ENCODE peak calls at places on chromosomes 7 and 10, in seven cellular contexts. L is mesendoderm, E is colonic mucosa, K is HCT116, O is neural progenitor cell, S is neuronal stem cell, V is MM.1S. T is an unnamed sample.

GRCh38 chr7:18352339-18353255 is 143.0 kb upstream of the HDAC9 start:
- DNase-seq in L (peak; percentile 61), E (peak; percentile 32), K (peak; percentile 35), O (peak; percentile 65), S (peak; percentile 24), V (peak; percentile 65), T (peak; percentile 83)

GRCh38 chr10:63114031-63114814 is 18.9 kb upstream of the NRBF2 start:
- DNase-seq in L (no peak), E (peak; percentile 37), K (no peak), O (no peak), S (no peak), V (no peak), T (peak; percentile 94)

GRCh38 chr7:22563115-22563514 is 63.1 kb upstream of the STEAP1B start:
- DNase-seq in L (no peak), E (no peak), K (no peak), O (peak; percentile 38), S (no peak), V (peak; percentile 76), T (no peak)

GRCh38 chr7:36906448-36906847 is 182.2 kb upstream of the AOAH start:
- DNase-seq in L (no peak), E (no peak), K (no peak), O (no peak), S (no peak), V (no peak), T (no peak)

GRCh38 chr10:76868088-76868949 is 769.3 kb downstream of the KCNMA1 start:
- DNase-seq in L (no peak), E (no peak), K (no peak), O (no peak), S (no peak), V (no peak), T (peak; percentile 71)

GRCh38 chr10:91349381-91349780 is 60.8 kb upstream of the HECTD2 start:
- DNase-seq in L (peak; percentile 86), E (no peak), K (no peak), O (no peak), S (no peak), V (no peak), T (peak; percentile 93)

GRCh38 chr7:104978460-104978859 is 35.5 kb upstream of the KMT2E start:
- DNase-seq in L (no peak), E (no peak), K (no peak), O (no peak), S (no peak), V (no peak), T (no peak)

GRCh38 chr10:78529262-78529661 is 495.6 kb downstream of the RPS24 start:
- DNase-seq in L (no peak), E (no peak), K (no peak), O (no peak), S (no peak), V (no peak), T (no peak)

DNA sequence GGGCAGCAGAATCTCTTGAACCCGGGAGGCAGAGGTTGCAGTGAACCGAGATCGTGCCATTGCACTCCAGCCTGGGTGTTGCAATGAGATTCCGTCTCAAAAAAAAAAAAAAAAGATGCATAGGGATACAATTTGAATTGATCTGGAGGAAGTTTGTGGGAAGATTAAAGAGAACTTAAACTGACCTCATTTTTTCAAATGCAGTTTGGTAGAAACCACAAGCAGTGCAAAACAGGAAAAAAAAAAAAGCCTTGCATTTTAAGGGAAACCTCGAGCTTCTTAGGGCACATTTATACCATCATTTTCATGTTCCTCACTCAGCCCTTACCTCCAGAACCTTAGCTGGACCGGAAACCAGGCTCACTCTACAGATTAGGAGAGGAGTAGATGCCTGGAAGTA is 2.8 kb downstream of the KCTD7 start:
- DNase-seq in L (no peak), E (no peak), K (no peak), O (no peak), S (no peak), V (peak; percentile 39), T (no peak)
- H3K9ac ChIP-seq in L (no peak overlapping the region), E (no peak overlapping the region), K (no peak overlapping the region), O (no peak overlapping the region), S (no peak overlapping the region), V (peak overlapping the region; percentile 12), T (no peak overlapping the region)

DNA sequence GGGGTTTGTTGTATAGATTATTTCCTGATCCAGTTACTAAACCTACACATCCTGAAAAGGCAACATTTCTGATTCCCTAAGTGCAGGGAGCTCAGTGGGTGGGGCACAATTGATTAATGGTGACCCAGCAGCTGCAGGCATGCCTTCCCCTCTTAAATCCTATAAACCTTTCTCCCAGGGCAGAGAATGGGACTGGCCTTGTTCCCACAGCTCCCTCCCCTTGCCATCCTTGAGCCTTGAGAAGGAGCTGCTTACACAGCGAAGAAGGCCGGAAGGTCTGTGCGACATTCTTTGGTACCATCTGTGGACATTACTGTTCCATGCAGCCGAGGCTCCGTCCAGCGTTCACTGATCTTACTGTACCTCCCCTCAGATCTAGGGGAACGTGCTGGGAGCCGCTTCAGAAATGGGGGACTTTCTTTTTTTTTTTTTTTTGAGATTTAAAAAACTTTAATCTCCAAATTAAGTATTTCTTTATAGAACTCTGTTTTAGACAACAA is 14.3 kb downstream of the KLF6 start:
- DNase-seq in L (peak; percentile 23), E (no peak), K (no peak), O (peak; percentile 73), S (no peak), V (no peak), T (no peak)
- H3K27ac ChIP-seq in L (no peak overlapping the region), E (no peak overlapping the region), K (no peak overlapping the region), O (no peak overlapping the region), S (no peak overlapping the region), V (no peak overlapping the region), T (no peak overlapping the region)

GRCh38 chr7:99210265-99210970 is 2.5 kb upstream of the KPNA7 start:
- DNase-seq in L (no peak), E (no peak), K (no peak), O (no peak), S (no peak), V (no peak), T (peak; percentile 46)

GRCh38 chr7:99209781-99210180 is 1.9 kb upstream of the KPNA7 start:
- DNase-seq in L (no peak), E (no peak), K (no peak), O (no peak), S (no peak), V (no peak), T (no peak)

GRCh38 chr7:99211241-99211602 is 3.3 kb upstream of the KPNA7 start:
- DNase-seq in L (no peak), E (no peak), K (no peak), O (no peak), S (no peak), V (no peak), T (no peak)
- H3K9ac ChIP-seq in L (no peak overlapping the region), E (peak overlapping the region; percentile 74), K (no peak overlapping the region), O (no peak overlapping the region), S (no peak overlapping the region), V (no peak overlapping the region), T (no peak overlapping the region)

GRCh38 chr10:31586708-31587107 is 267.7 kb downstream of the ZEB1 start:
- DNase-seq in L (no peak), E (no peak), K (no peak), O (no peak), S (no peak), V (no peak), T (no peak)
- H3K27ac ChIP-seq in L (no peak overlapping the region), E (no peak overlapping the region), K (no peak overlapping the region), O (no peak overlapping the region), S (no peak overlapping the region), V (no peak overlapping the region), T (no peak overlapping the region)

GRCh38 chr7:3193721-3194120 is 107.3 kb upstream of the SDK1 start:
- DNase-seq in L (no peak), E (no peak), K (no peak), O (no peak), S (no peak), V (no peak), T (no peak)
- H3K9ac ChIP-seq in L (no peak overlapping the region), E (no peak overlapping the region), K (no peak overlapping the region), O (no peak overlapping the region), S (no peak overlapping the region), V (no peak overlapping the region), T (no peak overlapping the region)

GRCh38 chr10:70672165-70672992 is at the start of gene ADAMTS14:
- DNase-seq in L (peak; percentile 55), E (no peak), K (peak; percentile 29), O (peak; percentile 80), S (peak; percentile 44), V (peak; percentile 50), T (peak; percentile 80)
- H3K27ac ChIP-seq in L (no peak within 1 kb of the TSS), E (peak within 1 kb of the TSS; percentile 55), K (peak within 1 kb of the TSS; percentile 91), O (no peak within 1 kb of the TSS), S (no peak within 1 kb of the TSS), V (no peak within 1 kb of the TSS), T (peak within 1 kb of the TSS; percentile 81)